ENCODE peak calls at places on chromosomes 4 and X, in seven cellular contexts. D, I, M, E, Y, S and L are unnamed samples. For H3K36me3, the result is how much of the 10 kb centered on the place peaks cover.

GRCh38 chrX:22171287-22172060 is 101.2 kb upstream of the CBLL2 start:
- DNase-seq in D (no peak), I (no peak), M (no peak), E (no peak), Y (no peak), S (no peak), L (no peak)

GRCh38 chrX:118502121-118502794 is 6.6 kb downstream of the DOCK11 start:
- DNase-seq in D (no peak), I (no peak), M (no peak), E (no peak), Y (no peak), S (no peak), L (no peak)

GRCh38 chrX:50877310-50877709 is 33.2 kb upstream of the BMP15 start:
- DNase-seq in D (no peak), I (no peak), M (no peak), E (no peak), Y (no peak), S (no peak), L (no peak)

GRCh38 chrX:78109458-78109857 is 5.4 kb downstream of the PGK1 start:
- DNase-seq in D (no peak), I (no peak), M (no peak), E (no peak), Y (no peak), S (no peak), L (no peak)

GRCh38 chrX:41737065-41737464 is 13.1 kb downstream of the GPR82 start:
- DNase-seq in D (no peak), I (no peak), M (no peak), E (no peak), Y (no peak), S (no peak), L (no peak)

GRCh38 chr4:41154814-41155177 is 59.5 kb downstream of the APBB2 start:
- DNase-seq in D (no peak), I (peak), M (no peak), E (no peak), Y (peak), S (no peak), L (no peak)

GRCh38 chrX:70013483-70014222 is 36.1 kb downstream of the AWAT2 start:
- DNase-seq in D (no peak), I (no peak), M (no peak), E (no peak), Y (peak), S (no peak), L (no peak)

GRCh38 chr4:145808021-145808650 is 128.2 kb downstream of the C4orf51 start:
- DNase-seq in D (peak), I (peak), M (no peak), E (no peak), Y (no peak), S (peak), L (peak)

GRCh38 chr4:47716017-47716416 is 121.8 kb downstream of the CORIN start:
- DNase-seq in D (no peak), I (no peak), M (no peak), E (no peak), Y (no peak), S (no peak), L (no peak)

GRCh38 chrX:41672643-41673042 is 16.1 kb upstream of the GPR34 start:
- DNase-seq in D (no peak), I (no peak), M (no peak), E (no peak), Y (no peak), S (no peak), L (no peak)

GRCh38 chr4:48269861-48270515 is 350 bp upstream of the TEC start:
- DNase-seq in D (peak), I (peak), M (peak), E (peak), Y (peak), S (peak), L (peak)

GRCh38 chrX:147848543-147849448 is 62.9 kb upstream of the FMR1 start:
- DNase-seq in D (no peak), I (no peak), M (no peak), E (no peak), Y (no peak), S (no peak), L (no peak)

GRCh38 chr4:31923634-31924033 is 1203.5 kb downstream of the PCDH7 start:
- DNase-seq in D (no peak), I (no peak), M (no peak), E (no peak), Y (no peak), S (no peak), L (no peak)

GRCh38 chr4:48196758-48197504 is 62.9 kb upstream of the TXK start:
- DNase-seq in D (no peak), I (no peak), M (no peak), E (no peak), Y (no peak), S (no peak), L (no peak)

GRCh38 chrX:15299945-15300851 is 15.2 kb downstream of the ASB11 start:
- DNase-seq in D (no peak), I (peak), M (no peak), E (no peak), Y (no peak), S (peak), L (no peak)

GRCh38 chr4:185874516-185875230 is 62.7 kb upstream of the SORBS2 start:
- DNase-seq in D (no peak), I (peak), M (no peak), E (no peak), Y (no peak), S (peak), L (no peak)

GRCh38 chr4:109590841-109591357 is 30.9 kb downstream of the MCUB start:
- DNase-seq in D (no peak), I (no peak), M (no peak), E (no peak), Y (no peak), S (no peak), L (no peak)

GRCh38 chrX:121322159-121322558 is 274.7 kb downstream of the GLUD2 start:
- DNase-seq in D (no peak), I (no peak), M (no peak), E (no peak), Y (no peak), S (no peak), L (no peak)

GRCh38 chrX:53714580-53715335 is 28.2 kb upstream of the HUWE1 start:
- DNase-seq in D (peak), I (peak), M (no peak), E (peak), Y (no peak), S (peak), L (no peak)

GRCh38 chr4:186728631-186729271 is 5.1 kb upstream of the FAT1 start:
- DNase-seq in D (peak), I (no peak), M (no peak), E (no peak), Y (no peak), S (no peak), L (no peak)

GRCh38 chrX:132271330-132271729 is 52.1 kb upstream of the RAP2C start:
- DNase-seq in D (no peak), I (no peak), M (no peak), E (no peak), Y (peak), S (no peak), L (peak)

GRCh38 chrX:136878423-136878822 is 2.1 kb downstream of the RBMX start:
- DNase-seq in D (no peak), I (no peak), M (no peak), E (no peak), Y (no peak), S (no peak), L (no peak)
- H3K36me3 ChIP-seq in D (under half), I (under half), M (under half), E (under half), Y (under half), S (under half), L (under half)

GRCh38 chr4:83128235-83128929 is 13.9 kb upstream of the PLAC8 start:
- DNase-seq in D (no peak), I (no peak), M (no peak), E (peak), Y (no peak), S (peak), L (no peak)
- H3K4me3 ChIP-seq in D (no peak), I (no peak), M (no peak), E (no peak), Y (no peak), S (no peak), L (no peak)

GRCh38 chr4:848803-849477 is 23.0 kb upstream of the CPLX1 start:
- DNase-seq in D (no peak), I (no peak), M (no peak), E (no peak), Y (no peak), S (no peak), L (no peak)

GRCh38 chr4:849478-850175 is 23.7 kb upstream of the CPLX1 start:
- DNase-seq in D (no peak), I (no peak), M (no peak), E (no peak), Y (no peak), S (no peak), L (no peak)

GRCh38 chr4:848307-848691 is 22.4 kb upstream of the CPLX1 start:
- DNase-seq in D (no peak), I (no peak), M (no peak), E (no peak), Y (no peak), S (no peak), L (no peak)

GRCh38 chr4:851701-852430 is 25.9 kb upstream of the CPLX1 start:
- DNase-seq in D (no peak), I (no peak), M (no peak), E (no peak), Y (no peak), S (no peak), L (no peak)

GRCh38 chr4:850323-850945 is 24.5 kb upstream of the CPLX1 start:
- DNase-seq in D (no peak), I (no peak), M (no peak), E (no peak), Y (no peak), S (no peak), L (no peak)
- TF ChIP-seq POLR2A in D (no peak), I (no peak), M (no peak), E (no peak), Y (no peak), S (no peak), L (no peak)

GRCh38 chr4:75779059-75779757 is 54.8 kb downstream of the USO1 start:
- DNase-seq in D (no peak), I (no peak), M (no peak), E (no peak), Y (no peak), S (no peak), L (no peak)

GRCh38 chr4:75781328-75781727 is 57.0 kb downstream of the USO1 start:
- DNase-seq in D (no peak), I (no peak), M (no peak), E (no peak), Y (no peak), S (peak), L (no peak)

GRCh38 chr4:75771607-75772006 is 47.2 kb downstream of the USO1 start:
- DNase-seq in D (no peak), I (no peak), M (no peak), E (no peak), Y (no peak), S (no peak), L (no peak)

DNA sequence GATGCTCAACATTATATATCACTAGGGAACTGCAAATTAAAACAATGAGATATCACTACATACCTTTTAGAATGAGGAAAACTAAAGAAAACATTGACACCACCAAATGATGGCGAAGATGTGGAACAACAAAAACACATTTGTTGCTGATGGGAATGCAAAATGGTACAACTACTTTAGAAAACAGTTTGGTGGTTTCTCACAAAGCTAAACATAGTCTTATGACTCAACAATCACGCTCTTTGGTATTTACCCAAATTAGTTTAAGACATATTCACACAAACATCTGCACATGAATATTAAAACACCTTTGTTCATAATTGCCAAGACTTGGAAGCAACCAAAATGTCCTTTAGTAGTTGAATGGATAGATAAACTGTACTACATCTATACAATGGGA is 53.2 kb downstream of the USO1 start:
- DNase-seq in D (no peak), I (no peak), M (no peak), E (no peak), Y (no peak), S (no peak), L (no peak)
- H3K36me3 ChIP-seq in D (under half), I (under half), M (under half), E (half or more), Y (half or more), S (under half), L (under half)

GRCh38 chrX:106649523-106650428 is 38.0 kb downstream of the RADX start:
- DNase-seq in D (no peak), I (no peak), M (no peak), E (no peak), Y (no peak), S (no peak), L (no peak)
- H3K4me3 ChIP-seq in D (no peak), I (no peak), M (no peak), E (no peak), Y (no peak), S (no peak), L (no peak)

GRCh38 chr4:165327211-165328100 is at the start of gene MSMO1:
- DNase-seq in D (peak), I (peak), M (peak), E (peak), Y (peak), S (peak), L (peak)
- TF ChIP-seq POLR2A in D (peak), I (no peak), M (peak), E (peak), Y (peak), S (peak), L (peak)

GRCh38 chr4:26420438-26420837 is 69.8 kb downstream of the CCKAR start:
- DNase-seq in D (no peak), I (no peak), M (no peak), E (no peak), Y (no peak), S (peak), L (no peak)

GRCh38 chr4:26413595-26413994 is 76.7 kb downstream of the CCKAR start:
- DNase-seq in D (no peak), I (no peak), M (no peak), E (no peak), Y (no peak), S (no peak), L (no peak)

GRCh38 chr4:26418107-26418506 is 72.2 kb downstream of the CCKAR start:
- DNase-seq in D (no peak), I (no peak), M (no peak), E (no peak), Y (no peak), S (peak), L (no peak)

GRCh38 chr4:26420903-26421302 is 69.4 kb downstream of the CCKAR start:
- DNase-seq in D (no peak), I (no peak), M (no peak), E (no peak), Y (no peak), S (peak), L (no peak)

DNA sequence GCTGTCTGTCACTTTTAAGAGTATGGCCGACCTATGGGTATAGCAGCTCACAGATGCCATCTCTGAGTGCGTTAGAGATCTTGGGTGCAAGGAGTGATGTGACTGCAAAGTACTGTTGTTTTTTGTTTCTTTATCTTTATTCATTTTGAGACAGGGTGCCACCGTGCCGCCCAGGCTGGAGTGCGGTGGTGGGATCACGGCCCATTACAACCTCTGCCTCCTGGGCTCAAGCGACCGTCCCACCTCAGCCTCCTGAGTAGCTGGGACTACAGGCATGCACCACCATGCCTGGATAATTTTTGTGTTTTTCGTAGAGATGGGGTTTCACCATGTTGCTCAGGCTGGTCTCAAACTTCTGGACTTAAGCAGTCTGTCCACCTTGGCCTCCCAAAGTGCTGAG is 71.4 kb downstream of the CCKAR start:
- DNase-seq in D (no peak), I (no peak), M (no peak), E (no peak), Y (no peak), S (no peak), L (no peak)
- H3K36me3 ChIP-seq in D (under half), I (under half), M (under half), E (under half), Y (under half), S (under half), L (under half)